ENCODE peak calls at places on chromosome 3, in six cellular contexts. K, J, Q, H, W and Y are unnamed samples.

GRCh38 chr3:42179110-42179725 is 86.8 kb downstream of the CCK start:
- DNase-seq in K (peak), J (no peak), Q (peak), H (peak), W (peak), Y (no peak)

GRCh38 chr3:183698318-183698731 is 728 bp downstream of the YEATS2 start:
- DNase-seq in K (peak), J (no peak), Q (peak), H (peak), W (no peak), Y (peak)

GRCh38 chr3:61354604-61355003 is 103.4 kb upstream of the FHIT start:
- DNase-seq in K (no peak), J (no peak), Q (no peak), H (no peak), W (no peak), Y (no peak)

GRCh38 chr3:67468511-67468910 is 185.9 kb downstream of the SUCLG2 start:
- DNase-seq in K (no peak), J (no peak), Q (no peak), H (no peak), W (no peak), Y (no peak)

GRCh38 chr3:41688595-41689380 is 273.1 kb downstream of the ULK4 start:
- DNase-seq in K (no peak), J (no peak), Q (no peak), H (no peak), W (no peak), Y (no peak)

GRCh38 chr3:30795176-30795575 is 99.3 kb downstream of the GADL1 start:
- DNase-seq in K (no peak), J (no peak), Q (no peak), H (no peak), W (no peak), Y (no peak)

GRCh38 chr3:190486201-190486865 is 27.6 kb upstream of the IL1RAP start:
- DNase-seq in K (no peak), J (no peak), Q (no peak), H (no peak), W (no peak), Y (peak)

GRCh38 chr3:10474847-10475246 is 30.5 kb downstream of the ATP2B2 start:
- DNase-seq in K (no peak), J (no peak), Q (no peak), H (no peak), W (no peak), Y (no peak)

GRCh38 chr3:52444860-52445793 is at the start of gene SEMA3G:
- DNase-seq in K (peak), J (no peak), Q (no peak), H (peak), W (peak), Y (peak)

GRCh38 chr3:177615015-177615414 is 417.7 kb upstream of the TBL1XR1 start:
- DNase-seq in K (peak), J (no peak), Q (peak), H (peak), W (no peak), Y (no peak)

GRCh38 chr3:175651716-175652115 is 792.6 kb downstream of the NAALADL2 start:
- DNase-seq in K (no peak), J (no peak), Q (no peak), H (no peak), W (no peak), Y (no peak)

GRCh38 chr3:106421928-106422327 is 553.1 kb upstream of the CBLB start:
- DNase-seq in K (no peak), J (no peak), Q (no peak), H (no peak), W (no peak), Y (no peak)